ENCODE peak calls at places on chromosomes 13 and 19, in ten cellular contexts. G is Panc1, A is kidney, Q is upper lobe of right lung, O is psoas muscle, B is ascending aorta, N is mesenchymal stem cell, X is right lobe of liver, F is ovary, C is heart right ventricle. J is an unnamed sample. For H3K4me1, the result is how much of the 10 kb centered on the place peaks cover.

GRCh38 chr13:73991884-73992283 is 142.3 kb downstream of the KLF12 start:
- DNase-seq in G (no peak), A (no peak), Q (no peak), O (no peak), B (no peak), N (no peak), X (no peak), F (no peak), C (no peak), J (no peak)

GRCh38 chr13:35411059-35411744 is 65.3 kb downstream of the MAB21L1 start:
- DNase-seq in G (no peak), A (no peak), Q (no peak), O (no peak), B (no peak), N (no peak), X (no peak), F (no peak), C (no peak), J (no peak)

GRCh38 chr13:112812306-112813034 is 122.6 kb downstream of the ATP11A start:
- DNase-seq in G (no peak), A (no peak), Q (no peak), O (no peak), B (no peak), N (no peak), X (no peak), F (no peak), C (no peak), J (no peak)

GRCh38 chr13:46516624-46517318 is 36.2 kb upstream of the LRCH1 start:
- DNase-seq in G (no peak), A (no peak), Q (no peak), O (no peak), B (no peak), N (no peak), X (no peak), F (no peak), C (no peak), J (no peak)

GRCh38 chr19:41657157-41657556 is 30.3 kb upstream of the CEACAM4 start:
- DNase-seq in G (no peak), A (no peak), Q (peak), O (no peak), B (no peak), N (no peak), X (no peak), F (no peak), C (no peak), J (no peak)

GRCh38 chr19:58513694-58514563 is 2.1 kb upstream of the SLC27A5 start:
- DNase-seq in G (peak), A (peak), Q (peak), O (peak), B (peak), N (peak), X (peak), F (peak), C (peak), J (peak)

GRCh38 chr13:101977475-101977874 is 424.4 kb downstream of the FGF14 start:
- DNase-seq in G (no peak), A (no peak), Q (no peak), O (no peak), B (no peak), N (no peak), X (no peak), F (no peak), C (no peak), J (no peak)

GRCh38 chr19:10677796-10678195 is 23.4 kb upstream of the QTRT1 start:
- DNase-seq in G (no peak), A (no peak), Q (no peak), O (no peak), B (no peak), N (no peak), X (peak), F (no peak), C (no peak), J (no peak)

GRCh38 chr13:32233062-32233461 is 82.1 kb downstream of the ZAR1L start:
- DNase-seq in G (no peak), A (no peak), Q (no peak), O (no peak), B (no peak), N (peak), X (no peak), F (no peak), C (no peak), J (no peak)

GRCh38 chr19:40612831-40613668 is 11.9 kb downstream of the LTBP4 start:
- DNase-seq in G (no peak), A (peak), Q (peak), O (no peak), B (peak), N (peak), X (no peak), F (peak), C (peak), J (peak)

GRCh38 chr19:15584095-15584494 is 30.9 kb upstream of the CYP4F8 start:
- DNase-seq in G (no peak), A (no peak), Q (no peak), O (no peak), B (no peak), N (no peak), X (no peak), F (no peak), C (no peak), J (no peak)

GRCh38 chr19:1758959-1759903 is 5.9 kb downstream of the ONECUT3 start:
- DNase-seq in G (no peak), A (no peak), Q (no peak), O (no peak), B (no peak), N (no peak), X (no peak), F (no peak), C (no peak), J (no peak)

GRCh38 chr19:46859637-46860124 is 1.1 kb upstream of the ARHGAP35 start:
- DNase-seq in G (no peak), A (peak), Q (peak), O (peak), B (no peak), N (no peak), X (peak), F (peak), C (peak), J (no peak)
- H3K4me1 ChIP-seq in G (under half), A (under half), Q (under half), O (under half), B (under half), N (under half), X (under half), F (under half), C (under half), J (half or more)

GRCh38 chr13:24362435-24362951 is 53.1 kb downstream of the C1QTNF9 start:
- DNase-seq in G (no peak), A (no peak), Q (no peak), O (no peak), B (no peak), N (no peak), X (no peak), F (no peak), C (no peak), J (no peak)

GRCh38 chr13:24357756-24358155 is 48.4 kb downstream of the C1QTNF9 start:
- DNase-seq in G (no peak), A (no peak), Q (no peak), O (no peak), B (no peak), N (no peak), X (no peak), F (no peak), C (no peak), J (no peak)

GRCh38 chr13:24361852-24362366 is 52.5 kb downstream of the C1QTNF9 start:
- DNase-seq in G (no peak), A (no peak), Q (no peak), O (no peak), B (no peak), N (no peak), X (no peak), F (no peak), C (no peak), J (no peak)

GRCh38 chr13:24360106-24360505 is 50.7 kb downstream of the C1QTNF9 start:
- DNase-seq in G (no peak), A (no peak), Q (no peak), O (no peak), B (no peak), N (no peak), X (no peak), F (no peak), C (no peak), J (no peak)

GRCh38 chr13:24361138-24361537 is 51.8 kb downstream of the C1QTNF9 start:
- DNase-seq in G (no peak), A (no peak), Q (no peak), O (no peak), B (no peak), N (no peak), X (no peak), F (no peak), C (no peak), J (no peak)
- H3K27ac ChIP-seq in G (no peak), A (no peak), Q (no peak), O (no peak), B (no peak), N (no peak), X (no peak), F (no peak), C (no peak), J (no peak)

DNA sequence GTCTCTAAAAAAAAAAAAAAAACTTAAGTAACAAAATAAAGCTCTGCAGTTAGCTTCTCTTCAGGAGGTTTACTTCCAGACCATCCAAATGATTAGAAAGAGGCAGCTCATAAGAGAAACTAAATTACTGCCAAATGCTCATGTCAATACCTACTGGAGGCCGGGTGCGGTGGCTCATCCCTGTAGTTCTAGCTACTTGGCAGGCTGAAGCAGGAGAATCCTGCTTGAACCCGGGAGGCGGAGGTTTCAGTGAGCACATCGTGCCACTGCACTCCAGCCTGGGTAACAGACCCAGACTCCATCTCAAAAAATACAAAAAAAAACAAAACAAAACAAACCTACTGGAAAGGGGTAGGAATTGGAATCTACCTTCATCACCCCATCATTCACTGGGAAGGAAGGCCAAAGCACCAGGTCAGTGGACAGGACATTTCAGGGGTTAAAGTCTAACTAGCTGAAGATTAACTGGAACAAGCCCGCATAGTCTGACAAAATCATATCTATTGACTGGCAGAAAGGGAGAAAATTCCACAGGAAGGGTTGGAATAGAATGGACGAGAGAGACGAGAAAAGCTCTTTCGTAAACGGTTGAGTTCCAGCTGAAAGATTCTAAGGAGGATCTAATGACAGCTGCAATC is 1.3 kb downstream of the ZFP14 start:
- DNase-seq in G (no peak), A (no peak), Q (no peak), O (no peak), B (no peak), N (no peak), X (no peak), F (no peak), C (no peak), J (no peak)
- H3K4me3 ChIP-seq in G (peak), A (peak), Q (peak), O (peak), B (peak), N (peak), X (peak), F (no peak), C (peak), J (peak)

GRCh38 chr19:35714601-35715354 is 3.0 kb upstream of the KMT2B start:
- DNase-seq in G (no peak), A (peak), Q (no peak), O (no peak), B (no peak), N (no peak), X (no peak), F (no peak), C (no peak), J (peak)
- H3K4me1 ChIP-seq in G (under half), A (under half), Q (under half), O (under half), B (under half), N (under half), X (under half), F (under half), C (under half), J (half or more)

J was measured in CD4-positive, CD25-positive, alpha-beta regulatory T cell.